ENCODE peak calls at places on chromosomes 7 and 10, in five cellular contexts. F is CD4-positive, alpha-beta T cell; L is heart right ventricle; O is AG04450; K is GM12878. Z is an unnamed sample.

GRCh38 chr10:121683366-121683765 is 85.1 kb upstream of the FGFR2 start:
- DNase-seq in K (no peak), F (no peak), O (no peak), L (no peak), Z (no peak)

GRCh38 chr7:107564553-107565298 is 955 bp downstream of the DUS4L start:
- DNase-seq in L (no peak), O (peak; percentile 59), K (no peak), F (no peak), Z (no peak)

GRCh38 chr10:95872158-95872711 is 35.5 kb upstream of the CC2D2B start:
- DNase-seq in L (no peak), F (no peak), O (no peak), K (no peak), Z (no peak)

GRCh38 chr10:89122431-89123066 is 84.6 kb downstream of the CH25H start:
- DNase-seq in L (no peak), F (no peak), O (no peak), K (no peak), Z (no peak)

GRCh38 chr7:134602921-134603394 is 43.7 kb upstream of the BPGM start:
- DNase-seq in O (no peak), F (no peak), K (no peak), L (no peak), Z (no peak)

GRCh38 chr10:125802739-125803138 is 20.3 kb downstream of the UROS start:
- DNase-seq in L (no peak), F (no peak), K (no peak), O (no peak), Z (no peak)

GRCh38 chr7:76149847-76150691 is 51.6 kb upstream of the SRRM3 start:
- DNase-seq in O (no peak), K (no peak), L (peak; percentile 18), F (no peak), Z (no peak)

GRCh38 chr10:69344591-69345244 is 66.4 kb downstream of the HK1 start:
- DNase-seq in F (no peak), L (no peak), O (no peak), K (peak; percentile 28), Z (no peak)

DNA sequence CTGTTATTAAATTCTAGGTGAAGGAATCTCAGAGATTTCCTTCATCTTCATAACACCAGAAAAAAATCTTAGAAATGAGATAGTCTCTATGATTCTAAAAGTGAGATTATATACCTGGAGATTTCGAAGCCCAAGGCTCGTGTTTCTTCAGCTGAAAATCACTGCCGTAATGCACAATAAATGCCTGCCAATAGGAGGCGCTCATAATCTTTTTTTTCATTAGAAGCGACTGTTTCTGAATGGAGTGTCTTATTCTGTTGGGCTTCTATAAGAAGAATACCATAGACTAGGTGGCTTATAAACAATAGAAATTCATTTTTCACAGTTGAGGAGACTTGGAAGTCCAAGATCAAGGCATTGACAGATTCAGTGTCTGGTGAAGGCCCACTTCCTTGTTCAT is 294.7 kb downstream of the PRKG1 start:
- DNase-seq in F (no peak), K (no peak), L (no peak), O (no peak), Z (no peak)
- TF ChIP-seq CTCF in F (no peak), K (peak; percentile 17), L (no peak), O (peak; percentile 15), Z (no peak)

DNA sequence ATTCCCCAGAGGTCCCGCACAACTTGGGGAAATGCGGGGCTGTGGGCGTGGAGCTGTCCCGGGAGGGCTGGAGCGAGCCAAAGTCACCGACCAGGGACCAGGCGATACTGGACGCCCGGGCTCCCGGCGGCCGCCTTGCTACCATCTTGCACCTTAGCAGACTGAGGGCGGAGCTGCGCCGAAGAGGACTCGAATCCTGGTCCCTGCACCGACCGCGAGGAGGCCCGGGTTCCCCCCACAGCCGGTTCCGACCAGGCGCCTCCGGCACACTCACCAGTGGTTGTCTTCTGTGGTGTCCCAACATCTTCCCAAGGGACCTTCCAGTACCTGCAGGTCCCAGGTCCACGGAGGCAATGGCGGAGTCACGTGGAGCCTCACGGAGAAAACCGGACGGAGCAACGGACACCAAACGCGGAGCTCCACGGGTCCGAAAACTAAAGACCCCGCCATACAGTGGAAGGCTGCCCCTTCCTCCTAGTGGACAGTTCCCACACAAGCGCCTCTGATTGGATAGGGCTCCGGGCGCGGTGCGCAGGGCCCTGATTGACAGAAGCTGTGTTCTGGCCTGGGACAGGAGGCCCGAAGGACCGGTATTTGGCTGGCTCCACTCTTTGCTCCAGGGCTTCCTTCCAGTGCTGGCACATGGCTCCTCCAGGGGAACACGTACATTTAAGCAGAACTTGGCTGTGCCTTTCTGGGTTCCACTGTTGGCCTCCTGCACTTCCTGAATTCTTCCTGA is 124.6 kb upstream of the ZNF479 start:
- DNase-seq in F (no peak), O (no peak), K (no peak), L (no peak), Z (no peak)
- H3K9me3 ChIP-seq in F (peaks cover 28% of the 10 kb centered on the region), O (peaks cover 47% of the 10 kb centered on the region), K (no peaks in the 10 kb centered on the region), L (peaks cover 16% of the 10 kb centered on the region), Z (peaks cover 25% of the 10 kb centered on the region)

GRCh38 chr10:79267449-79267848 is 79.8 kb upstream of the PPIF start:
- DNase-seq in F (no peak), O (no peak), K (no peak), L (no peak), Z (no peak)
- TF ChIP-seq CTCF in F (no peak), O (no peak), K (peak; percentile 42), L (no peak), Z (peak; percentile 8)

DNA sequence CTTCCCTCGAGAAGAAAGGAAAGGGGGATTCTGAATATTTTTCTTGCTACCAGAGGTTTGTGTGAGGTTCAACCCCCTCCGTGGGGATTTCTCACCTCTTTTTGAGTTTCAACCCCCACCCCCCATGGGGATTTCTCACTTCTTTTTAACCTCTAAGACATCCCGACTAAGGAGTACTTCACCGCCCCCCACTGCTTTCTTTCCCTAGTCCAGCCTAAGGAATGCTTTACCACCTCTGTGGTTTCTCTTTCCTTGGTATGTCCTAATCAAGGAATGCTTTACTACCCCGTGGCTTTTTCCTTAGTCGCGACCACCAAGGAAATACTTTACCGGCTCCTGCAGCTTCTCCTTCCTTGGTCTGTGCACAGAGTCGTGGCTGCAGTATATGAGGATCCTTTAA is 149.4 kb downstream of the LYZL1 start:
- DNase-seq in K (no peak), F (no peak), L (no peak), O (no peak), Z (no peak)
- H3K9me3 ChIP-seq in K (no peaks in the 10 kb centered on the region), F (peaks cover 19% of the 10 kb centered on the region), L (peaks cover 22% of the 10 kb centered on the region), O (peaks cover 16% of the 10 kb centered on the region), Z (peaks cover 15% of the 10 kb centered on the region)

DNA sequence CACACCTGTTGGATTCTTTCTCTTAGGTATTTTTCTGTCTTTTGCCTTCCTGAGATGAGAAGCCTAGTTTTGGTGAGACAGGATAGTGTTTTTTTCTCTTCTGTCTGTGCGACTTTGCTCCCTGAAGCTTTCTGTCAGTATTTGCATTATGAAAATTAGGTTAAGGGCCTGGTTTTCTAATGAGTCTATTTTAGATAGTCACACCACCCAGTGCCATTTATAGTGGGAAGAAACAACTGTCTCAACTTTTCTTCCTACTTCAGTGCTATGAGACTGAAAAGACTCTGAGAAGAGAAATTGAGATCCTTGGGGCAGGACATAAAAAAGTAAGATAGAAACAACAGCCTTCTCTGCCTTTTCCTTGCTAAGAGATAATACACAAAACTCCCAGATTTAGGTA is 53.6 kb downstream of the MINPP1 start:
- DNase-seq in O (no peak), F (no peak), L (no peak), K (no peak), Z (no peak)
- TF ChIP-seq CTCF in O (no peak), F (no peak), L (no peak), K (no peak), Z (no peak)

DNA sequence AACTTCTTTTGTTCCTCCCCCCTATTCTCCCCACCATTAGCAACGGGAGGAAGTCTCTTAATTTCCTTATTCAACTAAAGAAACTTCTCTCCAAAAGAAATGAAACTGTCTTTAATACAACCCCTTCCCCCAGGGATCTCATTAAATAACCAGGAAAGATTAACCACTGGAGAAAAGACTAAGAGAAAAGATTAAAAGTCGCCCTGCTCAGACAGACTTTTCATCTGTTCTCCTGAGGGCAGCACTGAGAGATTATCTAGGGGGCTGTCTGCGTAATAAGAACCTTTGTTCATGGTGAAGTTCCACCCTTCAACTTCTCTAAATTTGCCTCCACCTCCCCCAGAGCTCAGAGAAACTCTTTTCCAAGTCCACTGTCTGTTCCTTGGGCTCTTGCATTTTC is 105.5 kb downstream of the HGF start:
- DNase-seq in F (no peak), L (no peak), K (no peak), O (no peak), Z (no peak)
- H3K9me3 ChIP-seq in F (peaks cover 5% of the 10 kb centered on the region), L (no peaks in the 10 kb centered on the region), K (no peaks in the 10 kb centered on the region), O (peaks cover 5% of the 10 kb centered on the region), Z (no peaks in the 10 kb centered on the region)

GRCh38 chr7:112550468-112551060 is 69.8 kb downstream of the LSMEM1 start:
- DNase-seq in L (no peak), F (no peak), K (peak; percentile 23), O (peak; percentile 24), Z (no peak)

GRCh38 chr7:112547916-112548315 is 67.1 kb downstream of the LSMEM1 start:
- DNase-seq in K (no peak), O (no peak), L (no peak), F (no peak), Z (no peak)

GRCh38 chr7:112540839-112541577 is 60.2 kb downstream of the LSMEM1 start:
- DNase-seq in K (no peak), F (no peak), L (no peak), O (no peak), Z (no peak)

GRCh38 chr7:112546723-112547513 is 66.1 kb downstream of the LSMEM1 start:
- DNase-seq in L (no peak), F (no peak), O (no peak), K (no peak), Z (no peak)
- TF ChIP-seq CTCF in L (no peak), F (no peak), O (no peak), K (peak; percentile 3), Z (no peak)

GRCh38 chr10:42594246-42594650 is 44.1 kb downstream of the ZNF33B start:
- DNase-seq in L (no peak), K (no peak), F (no peak), O (peak; percentile 10), Z (no peak)

GRCh38 chr10:42598249-42598873 is 40.0 kb downstream of the ZNF33B start:
- DNase-seq in F (no peak), L (no peak), O (no peak), K (no peak), Z (no peak)

GRCh38 chr10:42593284-42593683 is 45.1 kb downstream of the ZNF33B start:
- DNase-seq in F (no peak), K (no peak), O (no peak), L (no peak), Z (no peak)

DNA sequence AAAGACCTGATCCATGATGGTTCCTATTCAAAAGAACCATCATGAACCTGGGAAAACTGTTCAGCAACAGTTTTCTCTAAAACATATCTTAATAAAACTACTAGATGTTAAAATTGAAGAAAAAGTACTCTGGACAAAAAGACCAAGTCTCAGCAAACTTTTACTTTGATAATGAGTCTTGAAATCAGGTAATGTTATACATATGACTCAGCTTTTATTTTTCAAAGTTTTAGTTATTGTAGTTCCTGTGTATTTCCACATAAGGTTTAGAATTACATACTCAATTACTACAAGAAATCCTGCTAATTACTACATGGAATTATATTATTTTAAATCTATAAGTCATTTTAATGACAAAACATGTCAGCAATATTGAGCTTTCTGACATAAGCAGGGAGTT is 42.2 kb downstream of the ZNF33B start:
- DNase-seq in K (no peak), F (no peak), L (no peak), O (no peak), Z (no peak)
- H3K9me3 ChIP-seq in K (peaks cover 19% of the 10 kb centered on the region), F (peaks cover 72% of the 10 kb centered on the region), L (peaks cover 38% of the 10 kb centered on the region), O (peaks cover under 1% of the 10 kb centered on the region), Z (peaks cover 41% of the 10 kb centered on the region)